ENCODE peak calls at places on chromosomes 2 and 18, in seven cellular contexts. P is A549, F is pancreas, Y is AML-193, C is NCI-H1694 treated with DMSO at 0.1 percent for 48 hours, H is ACHN, I is GM04504. B is an unnamed sample.

GRCh38 chr2:144454466-144455287 is 65.2 kb downstream of the ZEB2 start:
- DNase-seq in P (no peak), F (no peak), Y (no peak), C (no peak), H (peak), I (no peak), B (no peak)

GRCh38 chr2:37615808-37616673 is 55.4 kb downstream of the CDC42EP3 start:
- DNase-seq in P (no peak), F (no peak), Y (peak), C (no peak), H (no peak), I (no peak), B (no peak)

GRCh38 chr2:63992061-63992685 is 27.1 kb downstream of the VPS54 start:
- DNase-seq in P (no peak), F (no peak), Y (no peak), C (no peak), H (no peak), I (no peak), B (no peak)

GRCh38 chr2:140436956-140437355 is 1656.8 kb upstream of the NXPH2 start:
- DNase-seq in P (no peak), F (no peak), Y (no peak), C (no peak), H (no peak), I (no peak), B (no peak)

GRCh38 chr2:149027602-149028250 is 10.8 kb upstream of the LYPD6B start:
- DNase-seq in P (no peak), F (no peak), Y (no peak), C (no peak), H (no peak), I (no peak), B (no peak)

GRCh38 chr2:134460583-134460998 is 206.7 kb downstream of the MGAT5 start:
- DNase-seq in P (peak), F (peak), Y (peak), C (peak), H (peak), I (peak), B (peak)

GRCh38 chr2:207734264-207734635 is 22.8 kb downstream of the CCNYL1 start:
- DNase-seq in P (peak), F (no peak), Y (peak), C (peak), H (peak), I (peak), B (peak)

GRCh38 chr2:26580751-26581150 is 60.4 kb downstream of the CIB4 start:
- DNase-seq in P (no peak), F (no peak), Y (no peak), C (no peak), H (no peak), I (no peak), B (no peak)

GRCh38 chr2:117056376-117056748 is 758.1 kb upstream of the DDX18 start:
- DNase-seq in P (no peak), F (no peak), Y (no peak), C (no peak), H (no peak), I (no peak), B (no peak)

GRCh38 chr2:41568648-41569047 is 479.2 kb upstream of the PKDCC start:
- DNase-seq in P (no peak), F (no peak), Y (no peak), C (no peak), H (no peak), I (no peak), B (no peak)

GRCh38 chr2:217710218-217710565 is 292.6 kb downstream of the TNS1 start:
- DNase-seq in P (no peak), F (no peak), Y (no peak), C (no peak), H (no peak), I (peak), B (no peak)

GRCh38 chr2:173574713-173575112 is 220.0 kb downstream of the CDCA7 start:
- DNase-seq in P (no peak), F (no peak), Y (no peak), C (no peak), H (no peak), I (no peak), B (no peak)

GRCh38 chr18:3402962-3403585 is 46.9 kb upstream of the TGIF1 start:
- DNase-seq in P (peak), F (no peak), Y (peak), C (no peak), H (no peak), I (no peak), B (no peak)

GRCh38 chr2:239790313-239790712 is 234.8 kb downstream of the NDUFA10 start:
- DNase-seq in P (no peak), F (no peak), Y (no peak), C (no peak), H (no peak), I (no peak), B (no peak)

GRCh38 chr2:143928613-143929012 is 591.3 kb downstream of the ZEB2 start:
- DNase-seq in P (no peak), F (no peak), Y (no peak), C (no peak), H (no peak), I (no peak), B (no peak)

GRCh38 chr2:49801898-49802297 is 647.6 kb upstream of the FSHR start:
- DNase-seq in P (no peak), F (no peak), Y (no peak), C (no peak), H (no peak), I (no peak), B (no peak)

GRCh38 chr2:119608553-119608952 is 64.3 kb downstream of the CFAP221 start:
- DNase-seq in P (no peak), F (no peak), Y (no peak), C (no peak), H (no peak), I (no peak), B (no peak)

GRCh38 chr18:36066001-36066400 is 1.4 kb downstream of the RPRD1A start:
- DNase-seq in P (no peak), F (no peak), Y (no peak), C (peak), H (no peak), I (no peak), B (peak)

GRCh38 chr2:216548901-216549321 is 50.3 kb downstream of the RPL37A start:
- DNase-seq in P (no peak), F (no peak), Y (no peak), C (peak), H (no peak), I (no peak), B (no peak)

GRCh38 chr2:119960821-119961220 is 52.1 kb upstream of the EPB41L5 start:
- DNase-seq in P (no peak), F (no peak), Y (no peak), C (no peak), H (no peak), I (peak), B (no peak)

GRCh38 chr2:151053661-151053990 is 208.0 kb downstream of the RBM43 start:
- DNase-seq in P (no peak), F (no peak), Y (no peak), C (no peak), H (no peak), I (no peak), B (no peak)

GRCh38 chr2:64354857-64355680 is 98.9 kb upstream of the LGALSL start:
- DNase-seq in P (peak), F (no peak), Y (no peak), C (no peak), H (peak), I (peak), B (peak)

GRCh38 chr2:106096446-106097369 is 97.4 kb downstream of the UXS1 start:
- DNase-seq in P (no peak), F (no peak), Y (no peak), C (no peak), H (no peak), I (no peak), B (no peak)

GRCh38 chr2:203484266-203485112 is 50.6 kb downstream of the RAPH1 start:
- DNase-seq in P (peak), F (no peak), Y (peak), C (no peak), H (peak), I (peak), B (peak)

GRCh38 chr18:64982414-64983096 is 768.3 kb upstream of the CDH7 start:
- DNase-seq in P (no peak), F (no peak), Y (no peak), C (no peak), H (no peak), I (no peak), B (no peak)

GRCh38 chr2:20600756-20601325 is 50.1 kb downstream of the HS1BP3 start:
- DNase-seq in P (no peak), F (no peak), Y (no peak), C (peak), H (no peak), I (no peak), B (no peak)

GRCh38 chr18:45874501-45875184 is 49.2 kb downstream of the SIGLEC15 start:
- DNase-seq in P (no peak), F (no peak), Y (no peak), C (no peak), H (no peak), I (peak), B (peak)

GRCh38 chr18:58559427-58560186 is 69.3 kb downstream of the ALPK2 start:
- DNase-seq in P (no peak), F (no peak), Y (no peak), C (no peak), H (no peak), I (no peak), B (no peak)

GRCh38 chr2:158015428-158016076 is 86.1 kb upstream of the UPP2 start:
- DNase-seq in P (no peak), F (no peak), Y (no peak), C (no peak), H (no peak), I (no peak), B (peak)

GRCh38 chr2:174945601-174946260 is 59.5 kb downstream of the CHN1 start:
- DNase-seq in P (no peak), F (no peak), Y (no peak), C (no peak), H (no peak), I (no peak), B (no peak)

GRCh38 chr2:5839563-5839962 is 147.4 kb downstream of the SOX11 start:
- DNase-seq in P (no peak), F (no peak), Y (no peak), C (no peak), H (no peak), I (no peak), B (no peak)

GRCh38 chr2:126866451-126866850 is 32.2 kb upstream of the TEX51 start:
- DNase-seq in P (no peak), F (no peak), Y (no peak), C (no peak), H (no peak), I (no peak), B (no peak)

GRCh38 chr18:13218376-13219011 is at the start of gene LDLRAD4:
- DNase-seq in P (no peak), F (peak), Y (no peak), C (peak), H (no peak), I (no peak), B (peak)

GRCh38 chr2:235343869-235344268 is 150.0 kb upstream of the AGAP1 start:
- DNase-seq in P (peak), F (no peak), Y (no peak), C (no peak), H (no peak), I (peak), B (no peak)

GRCh38 chr2:204691911-204692510 is 146.7 kb downstream of the PARD3B start:
- DNase-seq in P (peak), F (no peak), Y (peak), C (peak), H (peak), I (peak), B (peak)

GRCh38 chr2:212226114-212226513 is 312.5 kb downstream of the ERBB4 start:
- DNase-seq in P (no peak), F (no peak), Y (no peak), C (no peak), H (no peak), I (no peak), B (no peak)

GRCh38 chr18:49495480-49495879 is 8.4 kb upstream of the C18orf32 start:
- DNase-seq in P (no peak), F (no peak), Y (no peak), C (no peak), H (no peak), I (no peak), B (no peak)

GRCh38 chr2:200415455-200415854 is 94.4 kb downstream of the KCTD18 start:
- DNase-seq in P (no peak), F (no peak), Y (no peak), C (no peak), H (no peak), I (no peak), B (no peak)

GRCh38 chr2:189581354-189582139 is 961 bp upstream of the SLC40A1 start:
- DNase-seq in P (no peak), F (peak), Y (no peak), C (no peak), H (peak), I (no peak), B (no peak)

B was measured in KBM-7.